ENCODE peak calls at places on chromosomes 7 and 10, in six cellular contexts. V is transverse colon, A is GM10248, R is OCI-LY7, T is HFFc6, U is cardiac muscle cell. Y is an unnamed sample.

GRCh38 chr7:135697276-135698049 is 30.5 kb downstream of the SLC13A4 start:
- DNase-seq in V (no peak), A (no peak), R (no peak), T (no peak), U (no peak), Y (no peak)

GRCh38 chr10:1569208-1569607 is 168.1 kb downstream of the ADARB2 start:
- DNase-seq in V (no peak), A (no peak), R (no peak), T (no peak), U (no peak), Y (no peak)

GRCh38 chr7:132488634-132489302 is 87.5 kb downstream of the PLXNA4 start:
- DNase-seq in V (no peak), A (no peak), R (no peak), T (no peak), U (peak; percentile 34), Y (no peak)

GRCh38 chr10:11263039-11263345 is 245.3 kb downstream of the CELF2 start:
- DNase-seq in V (no peak), A (no peak), R (no peak), T (no peak), U (no peak), Y (no peak)

GRCh38 chr7:24979470-24979862 is 512 bp downstream of the OSBPL3 start:
- DNase-seq in V (peak; percentile 83), A (peak; percentile 75), R (peak; percentile 89), T (no peak), U (peak; percentile 68), Y (peak; percentile 77)

GRCh38 chr10:69734797-69735468 is 66.8 kb upstream of the COL13A1 start:
- DNase-seq in V (no peak), A (no peak), R (peak; percentile 22), T (no peak), U (no peak), Y (no peak)

GRCh38 chr7:78450754-78451153 is 652.2 kb downstream of the PHTF2 start:
- DNase-seq in V (no peak), A (no peak), R (no peak), T (no peak), U (no peak), Y (no peak)

GRCh38 chr7:127844707-127845331 is 186.4 kb downstream of the LRRC4 start:
- DNase-seq in V (peak; percentile 61), A (no peak), R (no peak), T (peak; percentile 34), U (peak; percentile 56), Y (no peak)

GRCh38 chr10:72083234-72084093 is 4.9 kb downstream of the SPOCK2 start:
- DNase-seq in V (no peak), A (no peak), R (no peak), T (no peak), U (no peak), Y (no peak)

GRCh38 chr7:55280031-55280454 is 85.1 kb upstream of the LANCL2 start:
- DNase-seq in V (peak; percentile 65), A (peak; percentile 76), R (peak; percentile 76), T (peak; percentile 65), U (peak; percentile 81), Y (peak; percentile 67)

DNA sequence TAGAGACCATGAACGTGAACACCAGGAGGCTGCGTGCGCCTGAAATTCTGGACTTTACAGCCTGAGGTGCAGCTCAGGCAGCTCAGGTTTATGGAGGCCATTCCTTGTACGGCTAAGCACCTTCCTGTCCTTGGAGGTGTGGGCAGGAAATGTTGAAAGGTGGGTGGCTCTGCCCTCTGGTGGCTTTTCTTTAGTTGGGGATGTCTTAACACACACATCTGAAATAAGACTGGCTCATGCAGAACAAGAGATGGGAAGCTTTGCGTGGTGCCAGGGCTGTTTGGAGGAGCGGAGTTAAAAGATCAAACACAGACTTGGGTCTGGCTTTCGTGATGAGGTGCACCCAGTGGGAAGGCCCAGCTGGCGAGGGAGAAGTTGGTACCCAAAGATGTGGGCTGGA is 64.1 kb downstream of the DOCK1 start:
- DNase-seq in V (peak; percentile 36), A (no peak), R (no peak), T (no peak), U (peak; percentile 7), Y (no peak)
- TF ChIP-seq CTCF in V (no peak), A (no peak), R (no peak), T (peak; percentile 47), U (peak; percentile 14), Y (no peak)

GRCh38 chr7:1709900-1710299 is 39.8 kb downstream of the ELFN1 start:
- DNase-seq in V (no peak), A (no peak), R (no peak), T (no peak), U (no peak), Y (no peak)
- TF ChIP-seq CTCF in V (no peak), A (no peak), R (peak; percentile 84), T (peak; percentile 83), U (peak; percentile 43), Y (no peak)

GRCh38 chr10:34635111-34635510 is 180.0 kb downstream of the PARD3 start:
- DNase-seq in V (no peak), A (no peak), R (no peak), T (no peak), U (no peak), Y (no peak)

GRCh38 chr10:34641913-34642558 is 173.1 kb downstream of the PARD3 start:
- DNase-seq in V (no peak), A (no peak), R (no peak), T (no peak), U (no peak), Y (no peak)

GRCh38 chr10:34641147-34641912 is 173.8 kb downstream of the PARD3 start:
- DNase-seq in V (no peak), A (no peak), R (no peak), T (no peak), U (no peak), Y (no peak)

GRCh38 chr10:34637419-34637911 is 177.6 kb downstream of the PARD3 start:
- DNase-seq in V (peak; percentile 69), A (peak; percentile 75), R (peak; percentile 66), T (peak; percentile 15), U (peak; percentile 62), Y (peak; percentile 67)

DNA sequence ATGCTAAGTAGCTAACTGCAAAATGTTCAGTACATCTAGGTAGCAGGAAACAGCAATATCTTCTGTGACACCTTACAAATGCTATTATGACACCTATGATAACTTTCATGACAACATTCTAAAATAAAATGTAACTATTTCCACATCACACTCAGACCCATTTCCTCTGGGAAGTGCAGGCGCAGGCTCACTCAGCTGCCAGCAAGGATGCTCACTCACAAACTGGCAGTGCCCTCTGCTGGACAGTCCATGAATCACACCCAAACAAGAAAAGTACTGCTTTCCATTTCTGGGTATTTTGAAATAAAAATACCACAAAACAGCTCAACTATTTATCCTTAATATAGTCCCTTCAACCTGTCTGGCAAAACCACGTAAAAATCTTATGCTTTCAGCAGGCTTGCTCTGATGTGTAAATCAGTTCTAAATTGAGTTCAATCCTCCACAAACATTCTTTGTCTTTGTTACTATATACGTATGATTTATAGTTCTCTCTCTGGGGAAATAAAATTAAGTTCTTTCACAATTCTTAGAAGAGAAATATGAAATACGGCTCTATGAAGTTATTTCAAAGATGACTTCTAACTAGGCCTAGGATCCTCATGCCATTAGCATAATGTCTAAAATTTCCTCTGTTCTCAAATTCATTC is 176.6 kb downstream of the PARD3 start:
- DNase-seq in V (peak; percentile 82), A (peak; percentile 49), R (peak; percentile 74), T (peak; percentile 78), U (peak; percentile 94), Y (peak; percentile 53)
- TF ChIP-seq CTCF in V (peak; percentile 94), A (peak; percentile 89), R (peak; percentile 98), T (peak; percentile 99), U (peak; percentile 85), Y (peak; percentile 94)

DNA sequence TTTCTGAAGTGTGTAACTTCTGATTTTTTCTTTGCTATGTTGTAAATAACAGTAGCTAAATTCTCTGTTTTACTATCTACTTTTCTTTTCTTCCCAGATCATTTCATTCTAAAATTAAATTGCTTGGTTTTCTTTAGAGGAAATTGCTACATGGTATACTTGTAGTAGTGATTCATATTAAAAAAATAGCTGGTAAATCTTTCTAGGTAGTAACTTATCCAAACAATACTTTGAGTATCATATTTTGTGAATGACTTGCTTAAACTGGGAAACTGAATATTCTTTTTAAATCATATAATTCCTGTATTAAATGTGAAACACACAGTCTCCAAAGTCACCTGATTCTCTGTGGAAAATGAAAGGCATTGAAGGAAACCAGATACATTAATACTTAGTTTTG is 85.5 kb downstream of the ZNRF2 start:
- DNase-seq in V (no peak), A (no peak), R (no peak), T (no peak), U (no peak), Y (no peak)
- TF ChIP-seq CTCF in V (no peak), A (no peak), R (no peak), T (no peak), U (no peak), Y (no peak)

GRCh38 chr7:2927592-2927991 is 83.5 kb upstream of the GNA12 start:
- DNase-seq in V (no peak), A (no peak), R (no peak), T (no peak), U (no peak), Y (no peak)

GRCh38 chr7:2929321-2930201 is 85.5 kb upstream of the GNA12 start:
- DNase-seq in V (no peak), A (no peak), R (no peak), T (no peak), U (no peak), Y (no peak)

GRCh38 chr7:2928613-2929311 is 84.7 kb upstream of the GNA12 start:
- DNase-seq in V (no peak), A (no peak), R (no peak), T (no peak), U (no peak), Y (no peak)

GRCh38 chr7:2926898-2927405 is 82.8 kb upstream of the GNA12 start:
- DNase-seq in V (no peak), A (no peak), R (peak; percentile 54), T (no peak), U (no peak), Y (no peak)

GRCh38 chr7:2928256-2928612 is 84.1 kb upstream of the GNA12 start:
- DNase-seq in V (no peak), A (no peak), R (no peak), T (no peak), U (no peak), Y (no peak)
- TF ChIP-seq CTCF in V (no peak), A (no peak), R (no peak), T (no peak), U (no peak), Y (no peak)

DNA sequence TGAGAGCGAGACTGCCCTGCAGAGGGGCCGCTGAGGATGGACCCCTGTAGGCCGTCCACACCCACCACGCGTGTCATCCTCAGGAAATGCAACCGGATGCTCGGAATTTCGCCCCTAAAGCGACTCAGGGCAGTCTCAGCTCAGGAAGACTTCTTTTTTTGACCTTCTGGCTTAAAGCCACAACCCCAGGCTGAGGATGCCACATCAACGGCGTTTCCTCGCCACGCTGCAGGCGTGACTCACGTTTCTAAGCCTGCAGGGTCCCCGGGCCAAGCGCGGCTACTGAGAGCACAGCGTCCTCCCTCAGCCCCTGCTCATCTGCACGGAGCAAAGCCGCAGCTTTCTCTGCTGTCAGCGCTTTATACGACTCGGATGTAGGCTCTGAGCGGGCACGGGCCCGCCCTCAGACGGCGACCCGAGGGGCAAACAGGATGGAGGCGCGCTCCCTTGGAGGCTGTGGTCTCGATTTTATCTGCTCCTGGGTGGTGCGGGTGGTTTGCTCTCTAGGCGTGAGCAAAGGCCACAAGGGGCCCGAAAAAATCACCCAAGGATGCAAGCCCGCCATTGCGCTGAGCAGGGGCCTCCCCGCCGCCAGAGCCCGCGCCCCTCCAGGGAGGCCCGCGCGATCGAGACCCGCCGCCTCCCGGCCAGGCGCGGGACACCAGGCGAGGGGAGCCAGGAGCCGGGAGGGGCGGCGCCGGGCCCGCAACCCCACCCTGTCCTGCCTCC is 726 bp upstream of the INSIG1 start:
- DNase-seq in V (peak; percentile 56), A (peak; percentile 42), R (peak; percentile 73), T (peak; percentile 77), U (peak; percentile 82), Y (peak; percentile 59)
- TF ChIP-seq CTCF in V (no peak), A (no peak), R (peak; percentile 14), T (peak; percentile 40), U (no peak), Y (peak; percentile 39)

Y was measured in GM13977.